ENCODE peak calls at places on chromosomes 16 and 17, in seven cellular contexts. S is tibial nerve; Y is Panc1; J is PC-3; I is CD8-positive, alpha-beta T cell; A is endothelial cell; M is colonic mucosa. E is an unnamed sample.

GRCh38 chr17:61519139-61519538 is 66.9 kb downstream of the TBX4 start:
- DNase-seq in A (no peak), M (no peak), I (no peak), J (no peak), Y (no peak), S (no peak), E (no peak)

GRCh38 chr17:55620945-55621344 is 101.7 kb downstream of the TMEM100 start:
- DNase-seq in M (no peak), J (no peak), I (no peak), A (no peak), S (no peak), Y (no peak), E (no peak)

GRCh38 chr17:79923974-79924638 is 84.9 kb upstream of the CBX4 start:
- DNase-seq in S (no peak), J (peak; percentile 52), Y (no peak), A (peak; percentile 95), M (peak; percentile 83), I (peak; percentile 11), E (peak; percentile 66)

GRCh38 chr17:43033947-43034622 is 9.1 kb downstream of the RND2 start:
- DNase-seq in M (no peak), S (no peak), Y (no peak), I (no peak), J (no peak), A (no peak), E (no peak)

GRCh38 chr17:4195306-4195705 is 52.3 kb downstream of the CYB5D2 start:
- DNase-seq in J (no peak), Y (no peak), A (no peak), I (no peak), M (no peak), S (no peak), E (no peak)

GRCh38 chr17:60506312-60506711 is 19.7 kb downstream of the APPBP2 start:
- DNase-seq in I (no peak), S (no peak), Y (no peak), A (no peak), M (no peak), J (peak; percentile 90), E (no peak)

GRCh38 chr17:66494023-66494803 is 191.8 kb downstream of the PRKCA start:
- DNase-seq in Y (peak; percentile 38), J (peak; percentile 92), A (no peak), M (no peak), I (no peak), S (no peak), E (no peak)

GRCh38 chr17:29615048-29615385 is 7.7 kb downstream of the CORO6 start:
- DNase-seq in S (no peak), J (no peak), Y (no peak), M (peak; percentile 56), A (no peak), I (peak; percentile 63), E (peak; percentile 39)

GRCh38 chr16:56849690-56850680 is 15.0 kb upstream of the SLC12A3 start:
- DNase-seq in S (no peak), Y (no peak), A (no peak), M (no peak), I (no peak), J (no peak), E (no peak)

GRCh38 chr17:78769200-78769773 is 12.8 kb downstream of the CYTH1 start:
- DNase-seq in M (no peak), A (no peak), I (no peak), J (no peak), S (no peak), Y (no peak), E (no peak)
- TF ChIP-seq CTCF in M (no peak), A (no peak), I (peak; percentile 17), J (no peak), S (no peak), Y (no peak), E (peak; percentile 43)

DNA sequence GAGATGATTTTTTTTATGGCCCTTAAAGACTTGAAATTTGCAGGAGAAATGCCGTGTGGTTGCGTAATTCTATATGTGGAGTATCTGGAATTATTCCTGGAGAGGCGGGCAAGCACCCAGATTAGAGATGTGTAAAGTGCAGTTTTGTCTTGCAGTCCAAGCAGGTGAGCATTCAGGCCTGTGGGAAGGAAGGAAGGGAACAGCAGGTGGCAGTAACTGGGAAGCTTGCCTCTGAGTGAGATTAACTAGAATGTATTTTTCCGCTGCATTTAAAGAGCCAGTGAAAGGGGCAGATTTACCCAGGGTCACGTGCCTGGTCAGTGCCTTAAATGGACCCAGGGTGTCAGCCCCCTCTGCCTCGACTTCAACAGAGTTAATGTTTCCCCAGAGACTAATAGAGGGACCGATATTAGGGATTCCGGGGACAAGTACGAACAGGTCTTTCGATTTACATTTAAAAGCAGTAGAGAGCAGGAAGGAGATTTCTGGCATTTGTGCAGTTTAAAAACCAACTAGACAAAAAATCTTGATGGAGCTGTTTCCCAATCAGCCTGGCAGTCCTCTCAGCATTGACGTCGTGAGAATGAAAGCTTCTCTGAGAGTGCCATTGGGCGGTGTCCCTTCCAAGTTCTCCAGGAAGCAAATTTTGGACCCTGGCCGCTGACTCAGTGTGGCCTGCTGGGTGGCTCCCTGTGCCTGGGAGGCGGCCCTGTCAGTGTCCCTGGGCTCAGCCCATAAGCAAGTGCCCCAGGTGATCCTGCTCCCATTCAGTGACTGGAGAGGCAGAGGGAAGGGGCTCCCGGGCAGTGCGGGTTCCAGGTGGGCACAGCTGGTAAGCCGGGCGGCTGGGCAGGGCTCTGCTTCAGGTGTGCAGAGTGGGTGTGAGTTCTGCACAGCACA is 38.2 kb downstream of the KSR1 start:
- DNase-seq in Y (no peak), A (no peak), I (no peak), J (peak; percentile 62), S (peak; percentile 63), M (peak; percentile 93), E (no peak)
- TF ChIP-seq CTCF in Y (no peak), A (no peak), I (no peak), J (peak; percentile 67), S (peak; percentile 13), M (peak; percentile 37), E (no peak)

GRCh38 chr17:21288581-21289017 is 4.1 kb downstream of the MAP2K3 start:
- DNase-seq in J (peak; percentile 31), A (no peak), I (no peak), S (no peak), M (no peak), Y (no peak), E (peak; percentile 58)
- TF ChIP-seq CTCF in J (peak; percentile 24), A (no peak), I (no peak), S (no peak), M (no peak), Y (no peak), E (peak; percentile 29)

DNA sequence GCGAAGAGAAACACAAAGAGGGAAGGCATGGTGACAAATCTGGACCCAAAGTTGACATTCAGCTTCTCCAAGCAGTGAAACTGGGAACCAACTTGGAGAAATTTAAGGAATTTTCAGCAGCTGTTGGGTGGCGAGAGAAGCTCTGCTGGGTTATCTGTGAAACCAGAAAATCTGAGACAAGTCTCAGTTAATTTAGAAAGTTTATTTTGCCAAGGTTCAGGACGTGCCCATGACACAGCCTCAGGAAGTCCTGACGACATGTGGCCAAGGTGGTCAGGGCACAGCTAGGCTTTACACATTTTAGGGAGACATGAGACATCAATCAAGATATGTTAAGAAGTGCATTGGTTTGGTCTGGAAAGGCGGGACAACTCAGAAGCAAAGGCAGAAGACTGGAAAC is 11.2 kb upstream of the CD300LF start:
- DNase-seq in Y (no peak), A (no peak), I (no peak), M (no peak), S (no peak), J (no peak), E (no peak)
- TF ChIP-seq CTCF in Y (no peak), A (no peak), I (no peak), M (no peak), S (no peak), J (no peak), E (no peak)

GRCh38 chr17:46720408-46720807 is 98.1 kb downstream of the WNT3 start:
- DNase-seq in Y (no peak), J (peak; percentile 36), S (no peak), I (no peak), M (no peak), A (no peak), E (no peak)
- TF ChIP-seq CTCF in Y (no peak), J (no peak), S (no peak), I (no peak), M (no peak), A (no peak), E (no peak)

DNA sequence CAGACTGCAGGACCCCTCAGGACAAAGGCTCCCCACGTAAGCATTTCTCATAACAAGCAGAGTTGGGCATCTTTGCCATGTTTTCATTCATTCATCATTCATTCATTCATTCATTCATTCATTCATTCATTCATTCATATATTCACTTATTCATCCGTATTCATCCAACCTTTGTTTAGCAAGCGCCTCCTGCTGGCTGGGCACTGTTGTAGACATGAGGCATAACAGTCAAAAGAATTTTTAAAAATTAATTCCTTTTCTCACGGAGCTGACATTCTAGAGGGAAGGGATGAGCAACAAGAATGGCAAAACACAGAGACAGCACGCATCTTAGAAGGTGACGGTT is 351.7 kb upstream of the TNRC6C start:
- DNase-seq in M (no peak), I (no peak), A (no peak), Y (no peak), J (no peak), S (no peak), E (no peak)
- TF ChIP-seq CTCF in M (no peak), I (no peak), A (no peak), Y (no peak), J (peak; percentile 72), S (no peak), E (no peak)

DNA sequence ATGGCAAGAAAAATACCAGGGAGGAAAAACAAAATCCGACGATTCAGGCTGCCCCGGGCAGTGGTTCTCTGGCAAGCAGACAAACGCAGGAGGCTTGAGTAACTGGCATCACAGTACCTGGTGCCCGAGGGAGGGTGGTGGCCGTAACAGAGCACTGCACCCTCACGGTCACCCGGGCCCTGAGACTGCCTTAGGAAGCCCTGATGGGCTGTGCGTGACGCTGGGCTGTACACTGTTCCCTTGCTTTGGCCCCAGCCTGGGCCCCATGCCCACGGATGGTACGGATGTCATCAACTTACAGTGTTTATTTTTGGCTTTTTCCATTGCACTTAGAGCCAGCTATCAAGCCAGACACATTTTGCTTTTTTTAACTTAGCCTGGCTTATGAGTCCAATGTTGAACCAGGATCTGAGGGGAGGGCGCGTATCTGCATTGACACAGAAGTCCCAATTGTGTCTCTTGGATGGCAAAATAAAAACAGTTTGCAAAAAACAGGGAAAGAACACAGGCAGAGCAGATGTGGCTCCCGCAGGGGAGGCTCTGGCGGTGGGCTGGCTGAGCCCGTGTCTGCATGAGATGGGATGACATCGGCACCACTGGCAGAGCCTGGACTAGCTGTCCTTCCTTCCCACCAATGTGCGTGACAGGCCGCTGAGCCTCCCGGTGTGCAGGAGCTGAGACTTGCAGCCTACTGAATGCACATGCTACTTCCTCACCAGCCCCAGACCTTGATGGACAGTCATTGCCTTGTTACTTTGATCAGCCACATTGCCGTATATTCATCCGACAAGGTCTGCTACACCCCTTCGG is 287.7 kb downstream of the FOXL1 start:
- DNase-seq in A (no peak), I (no peak), Y (no peak), J (peak; percentile 42), M (no peak), S (no peak), E (no peak)
- TF ChIP-seq CTCF in A (no peak), I (no peak), Y (no peak), J (no peak), M (no peak), S (no peak), E (no peak)

E was measured in GM13977.